ENCODE peak calls at places on chromosomes 2 and 18, in nine cellular contexts. V is mammary epithelial cell, W is lower lobe of right lung, X is heart right ventricle, P is right lobe of liver, G is hepatocyte, T is Panc1, F is dorsolateral prefrontal cortex, I is PC-9. J is an unnamed sample. For H3K27me3, the result is how much of the 10 kb centered on the place peaks cover.

GRCh38 chr2:203209538-203209937 is 29.3 kb upstream of the CYP20A1 start:
- DNase-seq in V (no peak), T (no peak), X (no peak), P (no peak), G (no peak), W (no peak), I (no peak), F (no peak), J (no peak)

GRCh38 chr18:5457467-5457957 is 86.3 kb downstream of the EPB41L3 start:
- DNase-seq in G (no peak), X (no peak), P (no peak), T (no peak), V (no peak), F (no peak), W (no peak), I (no peak), J (no peak)

GRCh38 chr2:9767656-9768281 is 75.5 kb upstream of the TAF1B start:
- DNase-seq in X (no peak), P (no peak), I (no peak), T (no peak), G (no peak), V (no peak), F (no peak), W (no peak), J (no peak)

GRCh38 chr2:113831156-113831555 is 58.7 kb upstream of the ACTR3 start:
- DNase-seq in T (no peak), G (peak), P (no peak), I (peak), W (no peak), V (peak), F (peak), X (no peak), J (no peak)

GRCh38 chr2:10620481-10620880 is 69.3 kb downstream of the NOL10 start:
- DNase-seq in X (no peak), T (no peak), I (no peak), V (peak), P (no peak), W (no peak), F (no peak), G (no peak), J (peak)

GRCh38 chr18:35041752-35042379 is 653 bp downstream of the MAPRE2 start:
- DNase-seq in I (no peak), X (no peak), T (no peak), V (peak), G (no peak), F (peak), P (no peak), W (no peak), J (no peak)

GRCh38 chr2:190781604-190782198 is 98.9 kb upstream of the GLS start:
- DNase-seq in T (no peak), P (no peak), V (peak), G (peak), W (no peak), X (no peak), F (no peak), I (no peak), J (peak)

GRCh38 chr2:3780477-3781402 is 77.4 kb downstream of the DCDC2C start:
- DNase-seq in T (peak), F (no peak), V (no peak), I (no peak), X (peak), W (peak), G (peak), P (no peak), J (peak)

GRCh38 chr2:101854877-101855276 is 136.9 kb upstream of the IL1R2 start:
- DNase-seq in W (no peak), P (no peak), X (no peak), I (no peak), G (peak), F (no peak), T (no peak), V (no peak), J (no peak)

GRCh38 chr2:217935901-217936684 is 66.7 kb downstream of the TNS1 start:
- DNase-seq in I (no peak), X (no peak), G (no peak), P (peak), F (no peak), W (peak), T (no peak), V (no peak), J (no peak)

GRCh38 chr18:54958711-54959625 is at the start of gene CCDC68:
- DNase-seq in T (no peak), V (no peak), I (peak), G (peak), W (peak), P (peak), F (no peak), X (peak), J (no peak)

GRCh38 chr18:63138469-63139340 is 180.9 kb downstream of the BCL2 start:
- DNase-seq in I (no peak), F (no peak), W (no peak), X (no peak), T (no peak), G (no peak), P (no peak), V (no peak), J (no peak)

GRCh38 chr2:144361742-144362141 is 158.2 kb downstream of the ZEB2 start:
- DNase-seq in F (no peak), T (no peak), X (no peak), G (no peak), V (no peak), W (no peak), I (no peak), P (no peak), J (no peak)

GRCh38 chr2:183125659-183126341 is 1.6 kb downstream of the NUP35 start:
- DNase-seq in F (no peak), I (no peak), W (no peak), V (no peak), G (no peak), T (no peak), P (no peak), X (no peak), J (no peak)

DNA sequence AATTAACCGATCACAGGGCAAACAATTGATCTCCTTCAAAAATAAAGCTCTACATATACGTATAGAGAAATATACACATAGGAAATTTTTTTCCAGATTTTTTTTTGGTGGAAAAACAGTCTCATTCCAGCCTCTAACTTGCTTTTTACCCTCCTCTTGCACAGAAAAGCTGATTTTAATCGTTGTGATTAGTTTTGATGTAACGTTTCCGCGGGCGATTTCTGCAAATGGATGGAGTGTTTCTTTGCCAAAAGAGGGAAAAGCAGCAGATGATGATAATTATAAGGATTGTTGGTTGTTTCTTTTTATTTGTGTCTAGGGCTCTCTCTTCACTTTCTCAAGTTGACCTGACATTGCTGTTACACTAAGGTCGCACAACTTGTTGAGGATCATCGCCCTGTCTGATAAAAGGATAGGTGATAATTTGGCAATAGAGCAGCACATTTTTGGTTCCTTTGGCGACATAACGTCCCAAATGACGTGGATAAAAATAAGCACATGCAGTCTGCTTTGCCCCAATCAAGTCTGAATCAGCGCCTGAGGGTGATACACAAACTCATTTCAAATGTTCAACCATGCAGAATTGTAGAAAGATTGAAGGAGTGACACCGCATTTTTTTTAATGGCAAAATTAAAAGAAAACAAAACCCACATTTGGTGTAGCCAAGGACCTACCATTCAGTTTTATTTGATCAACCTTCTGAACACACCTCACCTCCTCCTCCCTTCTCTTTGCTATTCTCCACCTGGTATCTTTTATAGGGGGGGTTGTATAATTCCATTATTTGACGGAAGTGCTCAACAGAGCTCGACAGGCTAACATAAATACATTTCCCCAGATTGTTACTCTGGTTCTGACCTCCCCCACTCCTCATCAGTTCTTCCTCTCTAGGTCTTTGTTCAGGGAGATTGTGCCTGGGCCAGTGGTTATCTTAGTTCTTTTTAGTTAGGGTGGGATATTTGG is 109.5 kb upstream of the KCTD1 start:
- DNase-seq in F (no peak), V (no peak), G (no peak), X (no peak), W (no peak), T (no peak), I (peak), P (no peak), J (no peak)
- H3K27me3 ChIP-seq in F (under half), V (under half), G (under half), X (under half), W (under half), T (half or more), I (under half), P (under half), J (under half)

GRCh38 chr2:173402405-173402974 is 47.8 kb downstream of the CDCA7 start:
- DNase-seq in V (peak), X (peak), W (peak), F (peak), I (peak), G (peak), P (peak), T (peak), J (peak)
- H3K4me3 ChIP-seq in V (peak), X (no peak), W (no peak), F (no peak), I (peak), G (peak), P (no peak), T (peak), J (peak)

GRCh38 chr18:59263566-59264135 is 9.6 kb downstream of the RAX start:
- DNase-seq in T (no peak), V (peak), G (no peak), F (no peak), P (no peak), W (no peak), X (no peak), I (no peak), J (no peak)
- H3K27me3 ChIP-seq in T (under half), V (under half), G (half or more), F (under half), P (under half), W (half or more), X (half or more), I (under half), J (half or more)

GRCh38 chr2:181309161-181309560 is 148.0 kb upstream of the ITGA4 start:
- DNase-seq in V (no peak), G (no peak), W (no peak), X (no peak), P (no peak), I (no peak), F (no peak), T (no peak), J (no peak)
- H3K4me3 ChIP-seq in V (no peak), G (no peak), W (peak), X (no peak), P (no peak), I (no peak), F (no peak), T (no peak), J (no peak)

J was measured in brain microvascular endothelial cell.